ENCODE peak calls at places on chromosomes 5 and 9, in five cellular contexts. One of them, this sample, is unnamed.

GRCh38 chr9:137163101-137163661 is 6.7 kb downstream of the LRRC26 start:
- DNase-seq in NCI-H226: peak; percentile 9
- DNase-seq in activated T-cell treated with anti-CD3 and anti-CD28 coated beads for 24 hours: no peak
- DNase-seq in NCI-H1105 treated with DMSO at 0.1 percent for 48 hours: no peak
- DNase-seq in HT1080: no peak
- DNase-seq in this sample: no peak

GRCh38 chr5:96935556-96936430 is at the start of gene LNPEP:
- DNase-seq in NCI-H226: peak; percentile 99
- DNase-seq in activated T-cell treated with anti-CD3 and anti-CD28 coated beads for 24 hours: peak; percentile 91
- DNase-seq in NCI-H1105 treated with DMSO at 0.1 percent for 48 hours: peak; percentile 90
- DNase-seq in HT1080: peak; percentile 99
- DNase-seq in this sample: peak; percentile 88

GRCh38 chr5:1431896-1432295 is 13.3 kb downstream of the SLC6A3 start:
- DNase-seq in NCI-H226: no peak
- DNase-seq in activated T-cell treated with anti-CD3 and anti-CD28 coated beads for 24 hours: no peak
- DNase-seq in NCI-H1105 treated with DMSO at 0.1 percent for 48 hours: no peak
- DNase-seq in HT1080: no peak
- DNase-seq in this sample: no peak

GRCh38 chr5:36607838-36608783 is 1.7 kb downstream of the SLC1A3 start:
- DNase-seq in NCI-H226: peak; percentile 66
- DNase-seq in activated T-cell treated with anti-CD3 and anti-CD28 coated beads for 24 hours: no peak
- DNase-seq in NCI-H1105 treated with DMSO at 0.1 percent for 48 hours: no peak
- DNase-seq in HT1080: peak; percentile 25
- DNase-seq in this sample: peak; percentile 26

GRCh38 chr5:68272289-68272688 is 56.7 kb downstream of the PIK3R1 start:
- DNase-seq in NCI-H226: no peak
- DNase-seq in activated T-cell treated with anti-CD3 and anti-CD28 coated beads for 24 hours: no peak
- DNase-seq in NCI-H1105 treated with DMSO at 0.1 percent for 48 hours: peak; percentile 11
- DNase-seq in HT1080: no peak
- DNase-seq in this sample: no peak

GRCh38 chr5:10546186-10546585 is 17.7 kb upstream of the ANKRD33B start:
- DNase-seq in NCI-H226: no peak
- DNase-seq in activated T-cell treated with anti-CD3 and anti-CD28 coated beads for 24 hours: no peak
- DNase-seq in NCI-H1105 treated with DMSO at 0.1 percent for 48 hours: no peak
- DNase-seq in HT1080: no peak
- DNase-seq in this sample: no peak

GRCh38 chr9:9102295-9102694 is 1302.7 kb upstream of the DMAC1 start:
- DNase-seq in NCI-H226: no peak
- DNase-seq in activated T-cell treated with anti-CD3 and anti-CD28 coated beads for 24 hours: no peak
- DNase-seq in NCI-H1105 treated with DMSO at 0.1 percent for 48 hours: no peak
- DNase-seq in HT1080: no peak
- DNase-seq in this sample: no peak

GRCh38 chr5:89213584-89213983 is 330.6 kb upstream of the MEF2C start:
- DNase-seq in NCI-H226: peak; percentile 31
- DNase-seq in activated T-cell treated with anti-CD3 and anti-CD28 coated beads for 24 hours: no peak
- DNase-seq in NCI-H1105 treated with DMSO at 0.1 percent for 48 hours: peak; percentile 1
- DNase-seq in HT1080: no peak
- DNase-seq in this sample: no peak

GRCh38 chr5:28390341-28390740 is 1352.0 kb upstream of the CDH9 start:
- DNase-seq in NCI-H226: no peak
- DNase-seq in activated T-cell treated with anti-CD3 and anti-CD28 coated beads for 24 hours: no peak
- DNase-seq in NCI-H1105 treated with DMSO at 0.1 percent for 48 hours: no peak
- DNase-seq in HT1080: no peak
- DNase-seq in this sample: no peak

GRCh38 chr9:2320126-2320525 is 301.5 kb upstream of the VLDLR start:
- DNase-seq in NCI-H226: no peak
- DNase-seq in activated T-cell treated with anti-CD3 and anti-CD28 coated beads for 24 hours: no peak
- DNase-seq in NCI-H1105 treated with DMSO at 0.1 percent for 48 hours: no peak
- DNase-seq in HT1080: peak; percentile 63
- DNase-seq in this sample: no peak

GRCh38 chr9:32413424-32413823 is 29.0 kb downstream of the ACO1 start:
- DNase-seq in NCI-H226: no peak
- DNase-seq in activated T-cell treated with anti-CD3 and anti-CD28 coated beads for 24 hours: no peak
- DNase-seq in NCI-H1105 treated with DMSO at 0.1 percent for 48 hours: no peak
- DNase-seq in HT1080: no peak
- DNase-seq in this sample: no peak

GRCh38 chr5:180618830-180619562 is 27.7 kb upstream of the SCGB3A1 start:
- DNase-seq in NCI-H226: no peak
- DNase-seq in activated T-cell treated with anti-CD3 and anti-CD28 coated beads for 24 hours: peak; percentile 18
- DNase-seq in NCI-H1105 treated with DMSO at 0.1 percent for 48 hours: peak; percentile 21
- DNase-seq in HT1080: no peak
- DNase-seq in this sample: no peak

GRCh38 chr5:75306746-75307145 is 30.3 kb upstream of the HMGCR start:
- DNase-seq in NCI-H226: no peak
- DNase-seq in activated T-cell treated with anti-CD3 and anti-CD28 coated beads for 24 hours: no peak
- DNase-seq in NCI-H1105 treated with DMSO at 0.1 percent for 48 hours: no peak
- DNase-seq in HT1080: no peak
- DNase-seq in this sample: no peak

GRCh38 chr5:135944967-135945560 is 9.7 kb downstream of the LECT2 start:
- DNase-seq in NCI-H226: peak; percentile 50
- DNase-seq in activated T-cell treated with anti-CD3 and anti-CD28 coated beads for 24 hours: no peak
- DNase-seq in NCI-H1105 treated with DMSO at 0.1 percent for 48 hours: peak; percentile 60
- DNase-seq in HT1080: peak; percentile 67
- DNase-seq in this sample: peak; percentile 15

GRCh38 chr5:177403194-177403825 is 2.8 kb upstream of the PFN3 start:
- DNase-seq in NCI-H226: no peak
- DNase-seq in activated T-cell treated with anti-CD3 and anti-CD28 coated beads for 24 hours: no peak
- DNase-seq in NCI-H1105 treated with DMSO at 0.1 percent for 48 hours: no peak
- DNase-seq in HT1080: no peak
- DNase-seq in this sample: no peak